ENCODE peak calls at places on chromosomes 5 and 9, in four cellular contexts. N, G, Q and T are unnamed samples.
A peak's percentile ranks its signal among the peaks of the same experiment; 100 is the strongest.

GRCh38 chr5:77748160-77748559 is 28.0 kb downstream of the TBCA start:
- DNase-seq in N (no peak), G (no peak), Q (no peak), T (no peak)

GRCh38 chr9:116285320-116285719 is 131.7 kb downstream of the PAPPA start:
- DNase-seq in N (no peak), G (no peak), Q (no peak), T (no peak)

GRCh38 chr5:80805038-80805437 is 150.3 kb upstream of the DHFR start:
- DNase-seq in N (no peak), G (no peak), Q (no peak), T (no peak)

GRCh38 chr5:141484499-141485304 is at the start of gene PCDHGC4:
- DNase-seq in N (no peak), G (no peak), Q (peak; percentile 45), T (no peak)

GRCh38 chr9:89850633-89851325 is 246.0 kb downstream of the GADD45G start:
- DNase-seq in N (no peak), G (peak; percentile 91), Q (no peak), T (no peak)

GRCh38 chr9:95385521-95385920 is 68.0 kb upstream of the FANCC start:
- DNase-seq in N (no peak), G (no peak), Q (no peak), T (peak; percentile 44)

GRCh38 chr5:158422653-158423505 is 563.9 kb upstream of the CLINT1 start:
- DNase-seq in N (no peak), G (peak; percentile 57), Q (no peak), T (no peak)

GRCh38 chr9:112894031-112894430 is 3.4 kb upstream of the SLC46A2 start:
- DNase-seq in N (no peak), G (no peak), Q (no peak), T (no peak)

GRCh38 chr9:87564706-87565335 is 67.2 kb downstream of the DAPK1 start:
- DNase-seq in N (no peak), G (no peak), Q (no peak), T (no peak)

GRCh38 chr9:138046641-138047301 is 169.2 kb downstream of the CACNA1B start:
- DNase-seq in N (no peak), G (no peak), Q (no peak), T (no peak)

GRCh38 chr5:142568996-142569335 is 116.9 kb downstream of the FGF1 start:
- DNase-seq in N (no peak), G (no peak), Q (no peak), T (no peak)

GRCh38 chr5:76402880-76403712 is at the start of gene IQGAP2:
- DNase-seq in N (peak; percentile 92), G (peak; percentile 73), Q (peak; percentile 84), T (peak; percentile 41)

GRCh38 chr5:97560176-97560993 is 377.3 kb upstream of the RIOK2 start:
- DNase-seq in N (no peak), G (no peak), Q (no peak), T (no peak)

GRCh38 chr9:91751922-91752321 is 198.1 kb downstream of the ROR2 start:
- DNase-seq in N (no peak), G (no peak), Q (no peak), T (no peak)

GRCh38 chr5:127386557-127386956 is 96.0 kb downstream of the MEGF10 start:
- DNase-seq in N (no peak), G (no peak), Q (no peak), T (no peak)

GRCh38 chr5:109016300-109016699 is 268.6 kb downstream of the FER start:
- DNase-seq in N (peak; percentile 27), G (no peak), Q (no peak), T (no peak)

GRCh38 chr5:179874136-179874535 is 15.5 kb upstream of the MRNIP start:
- DNase-seq in N (no peak), G (no peak), Q (no peak), T (no peak)

GRCh38 chr9:99030082-99030481 is 74.8 kb upstream of the TGFBR1 start:
- DNase-seq in N (no peak), G (no peak), Q (no peak), T (no peak)

GRCh38 chr5:135999396-136000139 is 29.2 kb upstream of the TGFBI start:
- DNase-seq in N (no peak), G (no peak), Q (no peak), T (no peak)

GRCh38 chr5:144436007-144436406 is 265.3 kb downstream of the KCTD16 start:
- DNase-seq in N (no peak), G (no peak), Q (no peak), T (peak; percentile 4)

GRCh38 chr5:103617090-103617489 is 54.5 kb upstream of the NUDT12 start:
- DNase-seq in N (no peak), G (no peak), Q (no peak), T (no peak)

GRCh38 chr5:32147959-32148358 is 26.2 kb downstream of the GOLPH3 start:
- DNase-seq in N (no peak), G (no peak), Q (no peak), T (no peak)

GRCh38 chr5:179127136-179128040 is 67.2 kb downstream of the ZNF354C start:
- DNase-seq in N (no peak), G (no peak), Q (no peak), T (no peak)

GRCh38 chr9:692636-693459 is 148.6 kb upstream of the DMRT1 start:
- DNase-seq in N (no peak), G (no peak), Q (no peak), T (peak; percentile 13)

GRCh38 chr5:131459216-131459615 is 175.8 kb downstream of the RAPGEF6 start:
- DNase-seq in N (no peak), G (no peak), Q (no peak), T (no peak)

GRCh38 chr9:108569624-108570023 is 286.2 kb downstream of the ACTL7B start:
- DNase-seq in N (no peak), G (no peak), Q (no peak), T (no peak)

GRCh38 chr5:170640731-170641588 is 137.1 kb downstream of the KCNIP1 start:
- DNase-seq in N (no peak), G (no peak), Q (no peak), T (no peak)

GRCh38 chr5:78879541-78879940 is 105.6 kb downstream of the ARSB start:
- DNase-seq in N (no peak), G (no peak), Q (no peak), T (no peak)

GRCh38 chr9:89714316-89714715 is 109.5 kb downstream of the GADD45G start:
- DNase-seq in N (no peak), G (peak; percentile 58), Q (no peak), T (no peak)